ENCODE peak calls at places on chromosome 6, in six cellular contexts. K is mesenchymal stem cell; Y is activated CD4-positive, alpha-beta T cell treated with anti-CD3 and anti-CD28 coated beads, Interleukin-2, amount 10 ng/mL, durations not matched to agents 24 days and 14 days; U is neural crest cell; V is right cardiac atrium; H is RKO. Q is an unnamed sample.

GRCh38 chr6:42704251-42704936 is 18.0 kb downstream of the PRPH2 start:
- DNase-seq in K (no peak), Y (no peak), U (no peak), V (peak; percentile 74), H (no peak), Q (no peak)

GRCh38 chr6:138371720-138372119 is 6.0 kb upstream of the SMIM28 start:
- DNase-seq in K (no peak), Y (no peak), U (no peak), V (no peak), H (no peak), Q (no peak)

GRCh38 chr6:79313254-79313653 is 78.8 kb upstream of the HMGN3 start:
- DNase-seq in K (no peak), Y (no peak), U (no peak), V (no peak), H (no peak), Q (no peak)

GRCh38 chr6:168939771-168940170 is 313.9 kb downstream of the THBS2 start:
- DNase-seq in K (no peak), Y (peak; percentile 23), U (no peak), V (no peak), H (no peak), Q (no peak)

GRCh38 chr6:71721642-71722041 is 164.7 kb upstream of the RIMS1 start:
- DNase-seq in K (no peak), Y (no peak), U (no peak), V (no peak), H (peak; percentile 2), Q (no peak)

GRCh38 chr6:14166821-14167220 is 49.2 kb downstream of the CD83 start:
- DNase-seq in K (no peak), Y (no peak), U (no peak), V (no peak), H (no peak), Q (no peak)

GRCh38 chr6:100446922-100447899 is 17.5 kb downstream of the SIM1 start:
- DNase-seq in K (peak; percentile 32), Y (no peak), U (no peak), V (no peak), H (no peak), Q (no peak)

GRCh38 chr6:98957440-98957839 is 9.7 kb upstream of the FBXL4 start:
- DNase-seq in K (peak; percentile 85), Y (no peak), U (no peak), V (no peak), H (peak; percentile 19), Q (no peak)

GRCh38 chr6:50602191-50602810 is 111.0 kb upstream of the TFAP2D start:
- DNase-seq in K (peak; percentile 26), Y (peak; percentile 60), U (no peak), V (no peak), H (peak; percentile 36), Q (no peak)